ENCODE peak calls at places on chromosomes 13 and 19, in four cellular contexts. V is dermis blood vessel endothelial cell, O is activated B cell treated with CpG ODN at 0.5 μM for 24 hours, Y is ovary. H is an unnamed sample.

GRCh38 chr19:1122972-1123363 is 19.2 kb downstream of the GPX4 start:
- DNase-seq in V (peak; percentile 90), O (no peak), Y (no peak), H (peak; percentile 71)

GRCh38 chr13:33487575-33488243 is 202.2 kb upstream of the STARD13 start:
- DNase-seq in V (peak; percentile 50), O (no peak), Y (no peak), H (peak; percentile 14)

GRCh38 chr13:112522578-112522977 is 65.4 kb downstream of the TUBGCP3 start:
- DNase-seq in V (no peak), O (no peak), Y (no peak), H (no peak)

GRCh38 chr19:11465605-11466004 is 15.2 kb downstream of the ELAVL3 start:
- DNase-seq in V (no peak), O (no peak), Y (no peak), H (no peak)

GRCh38 chr19:45103200-45103624 is 10.2 kb downstream of the PPP1R37 start:
- DNase-seq in V (no peak), O (no peak), Y (no peak), H (no peak)

GRCh38 chr19:17076539-17076919 is 952 bp downstream of the MYO9B start:
- DNase-seq in V (peak; percentile 44), O (no peak), Y (no peak), H (no peak)

GRCh38 chr19:7575426-7576040 is 20.1 kb upstream of the CAMSAP3 start:
- DNase-seq in V (no peak), O (no peak), Y (no peak), H (no peak)

GRCh38 chr13:90696254-90696653 is 651.2 kb upstream of the MIR17HG start:
- DNase-seq in V (no peak), O (no peak), Y (no peak), H (no peak)

H was measured in HuH-7.